ENCODE peak calls at places on chromosome 13, in six cellular contexts. One of them, this sample, is unnamed.

GRCh38 chr13:31521466-31521865 is 217.9 kb upstream of the RXFP2 start:
- DNase-seq in PC-3: no peak
- DNase-seq in endodermal cell: no peak
- DNase-seq in tibial nerve: no peak
- DNase-seq in upper lobe of left lung: no peak
- DNase-seq in left ventricle myocardium inferior: no peak
- DNase-seq in this sample: no peak

GRCh38 chr13:105847532-105848295 is 687.7 kb downstream of the EFNB2 start:
- DNase-seq in PC-3: peak; percentile 50
- DNase-seq in endodermal cell: no peak
- DNase-seq in tibial nerve: no peak
- DNase-seq in upper lobe of left lung: no peak
- DNase-seq in left ventricle myocardium inferior: no peak
- DNase-seq in this sample: no peak

GRCh38 chr13:53782400-53783030 is 753.9 kb downstream of the OLFM4 start:
- DNase-seq in PC-3: peak; percentile 67
- DNase-seq in endodermal cell: peak; percentile 65
- DNase-seq in tibial nerve: no peak
- DNase-seq in upper lobe of left lung: no peak
- DNase-seq in left ventricle myocardium inferior: no peak
- DNase-seq in this sample: no peak

GRCh38 chr13:38686635-38687245 is at the start of gene FREM2:
- DNase-seq in PC-3: peak; percentile 15
- DNase-seq in endodermal cell: peak; percentile 98
- DNase-seq in tibial nerve: no peak
- DNase-seq in upper lobe of left lung: no peak
- DNase-seq in left ventricle myocardium inferior: no peak
- DNase-seq in this sample: no peak

GRCh38 chr13:40779796-40780285 is 8.9 kb upstream of the MRPS31 start:
- DNase-seq in PC-3: peak; percentile 7
- DNase-seq in endodermal cell: no peak
- DNase-seq in tibial nerve: no peak
- DNase-seq in upper lobe of left lung: no peak
- DNase-seq in left ventricle myocardium inferior: no peak
- DNase-seq in this sample: no peak

GRCh38 chr13:110713981-110714797 is 689 bp downstream of the ING1 start:
- DNase-seq in PC-3: peak; percentile 14
- DNase-seq in endodermal cell: peak; percentile 77
- DNase-seq in tibial nerve: peak; percentile 31
- DNase-seq in upper lobe of left lung: peak; percentile 92
- DNase-seq in left ventricle myocardium inferior: peak; percentile 49
- DNase-seq in this sample: peak; percentile 62

GRCh38 chr13:78609464-78610205 is 6.3 kb upstream of the POU4F1 start:
- DNase-seq in PC-3: no peak
- DNase-seq in endodermal cell: peak; percentile 82
- DNase-seq in tibial nerve: no peak
- DNase-seq in upper lobe of left lung: peak; percentile 64
- DNase-seq in left ventricle myocardium inferior: no peak
- DNase-seq in this sample: no peak

GRCh38 chr13:40408602-40409001 is 257.8 kb downstream of the FOXO1 start:
- DNase-seq in PC-3: peak; percentile 87
- DNase-seq in endodermal cell: no peak
- DNase-seq in tibial nerve: no peak
- DNase-seq in upper lobe of left lung: no peak
- DNase-seq in left ventricle myocardium inferior: no peak
- DNase-seq in this sample: no peak

GRCh38 chr13:31870511-31870910 is 131.2 kb downstream of the RXFP2 start:
- DNase-seq in PC-3: no peak
- DNase-seq in endodermal cell: no peak
- DNase-seq in tibial nerve: no peak
- DNase-seq in upper lobe of left lung: no peak
- DNase-seq in left ventricle myocardium inferior: no peak
- DNase-seq in this sample: no peak

GRCh38 chr13:20772401-20773131 is 1.2 kb downstream of the EEF1AKMT1 start:
- DNase-seq in PC-3: no peak
- DNase-seq in endodermal cell: no peak
- DNase-seq in tibial nerve: no peak
- DNase-seq in upper lobe of left lung: no peak
- DNase-seq in left ventricle myocardium inferior: no peak
- DNase-seq in this sample: no peak

GRCh38 chr13:94707400-94708021 is 4.8 kb downstream of the SOX21 start:
- DNase-seq in PC-3: no peak
- DNase-seq in endodermal cell: peak; percentile 86
- DNase-seq in tibial nerve: no peak
- DNase-seq in upper lobe of left lung: peak; percentile 69
- DNase-seq in left ventricle myocardium inferior: no peak
- DNase-seq in this sample: no peak

GRCh38 chr13:94710081-94710809 is 2.1 kb downstream of the SOX21 start:
- DNase-seq in PC-3: peak; percentile 37
- DNase-seq in endodermal cell: no peak
- DNase-seq in tibial nerve: no peak
- DNase-seq in upper lobe of left lung: no peak
- DNase-seq in left ventricle myocardium inferior: no peak
- DNase-seq in this sample: no peak

GRCh38 chr13:94710881-94711560 is 1.3 kb downstream of the SOX21 start:
- DNase-seq in PC-3: peak; percentile 59
- DNase-seq in endodermal cell: peak; percentile 86
- DNase-seq in tibial nerve: no peak
- DNase-seq in upper lobe of left lung: peak; percentile 85
- DNase-seq in left ventricle myocardium inferior: no peak
- DNase-seq in this sample: no peak

GRCh38 chr13:94708031-94708571 is 4.2 kb downstream of the SOX21 start:
- DNase-seq in PC-3: no peak
- DNase-seq in endodermal cell: peak; percentile 84
- DNase-seq in tibial nerve: no peak
- DNase-seq in upper lobe of left lung: peak; percentile 16
- DNase-seq in left ventricle myocardium inferior: no peak
- DNase-seq in this sample: no peak

DNA sequence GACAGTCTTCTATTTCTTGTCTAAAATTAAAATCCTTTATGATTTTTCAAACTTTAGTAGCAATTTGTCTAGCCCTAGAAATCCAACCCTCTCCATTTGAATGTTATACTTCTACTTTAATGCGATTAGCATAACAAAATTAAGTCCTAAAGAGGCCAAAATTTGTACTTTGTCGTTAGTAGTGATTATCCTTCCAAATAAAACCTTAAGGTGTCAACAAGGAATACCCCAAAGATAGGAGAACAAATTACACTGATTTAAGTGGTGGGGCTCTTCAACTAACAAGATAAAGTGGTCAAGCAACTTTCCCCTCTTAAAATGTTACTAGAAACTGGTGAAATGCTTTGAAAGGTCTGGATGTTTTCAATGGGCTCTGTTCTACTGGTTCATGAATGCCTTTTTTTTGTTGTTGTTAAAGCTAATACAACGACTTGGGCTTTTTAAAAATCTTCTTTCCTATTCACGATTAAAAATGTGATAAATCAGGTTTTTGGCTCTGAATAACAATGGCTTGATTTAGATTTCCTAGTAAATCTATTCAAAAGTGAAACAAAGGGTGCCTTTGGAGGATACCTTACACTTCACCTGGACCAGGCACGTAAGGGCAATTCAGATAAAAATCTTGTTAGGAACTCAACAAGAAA is 3.3 kb downstream of the SOX21 start:
- DNase-seq in PC-3: no peak
- DNase-seq in endodermal cell: no peak
- DNase-seq in tibial nerve: no peak
- DNase-seq in upper lobe of left lung: no peak
- DNase-seq in left ventricle myocardium inferior: no peak
- DNase-seq in this sample: no peak
- H3K9me3 ChIP-seq in PC-3: no peaks in the 10 kb centered on the region
- H3K9me3 ChIP-seq in endodermal cell: peaks cover 5% of the 10 kb centered on the region
- H3K9me3 ChIP-seq in tibial nerve: no peaks in the 10 kb centered on the region
- H3K9me3 ChIP-seq in upper lobe of left lung: no peaks in the 10 kb centered on the region
- H3K9me3 ChIP-seq in left ventricle myocardium inferior: no peaks in the 10 kb centered on the region
- H3K9me3 ChIP-seq in this sample: no peaks in the 10 kb centered on the region

GRCh38 chr13:80671773-80672172 is 330.8 kb upstream of the SPRY2 start:
- DNase-seq in PC-3: no peak
- DNase-seq in endodermal cell: no peak
- DNase-seq in tibial nerve: no peak
- DNase-seq in upper lobe of left lung: no peak
- DNase-seq in left ventricle myocardium inferior: no peak
- DNase-seq in this sample: no peak
- H3K9me3 ChIP-seq in PC-3: no peaks in the 10 kb centered on the region
- H3K9me3 ChIP-seq in endodermal cell: peaks cover 22% of the 10 kb centered on the region
- H3K9me3 ChIP-seq in tibial nerve: peaks cover 25% of the 10 kb centered on the region
- H3K9me3 ChIP-seq in upper lobe of left lung: no peaks in the 10 kb centered on the region
- H3K9me3 ChIP-seq in left ventricle myocardium inferior: peaks cover 37% of the 10 kb centered on the region
- H3K9me3 ChIP-seq in this sample: no peaks in the 10 kb centered on the region

DNA sequence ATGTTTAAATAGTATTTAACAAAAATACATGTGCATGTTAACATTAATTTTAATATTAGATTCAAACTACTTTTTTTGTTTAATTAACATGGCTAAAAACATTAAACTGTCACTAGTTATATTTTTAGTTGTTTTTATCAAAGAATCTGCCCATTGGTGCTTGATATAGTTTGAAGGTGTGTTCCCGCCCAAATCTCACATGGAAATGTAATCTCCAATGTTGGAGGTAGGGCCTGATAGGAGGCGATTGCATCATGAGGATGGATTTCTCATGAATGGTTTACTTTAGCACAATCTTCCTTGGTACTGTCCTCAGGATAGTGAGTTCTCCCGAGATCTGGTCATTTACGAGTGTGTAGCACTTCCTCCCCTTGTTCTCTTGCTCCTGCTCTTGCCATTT is 2459.4 kb downstream of the PCDH9 start:
- DNase-seq in PC-3: no peak
- DNase-seq in endodermal cell: no peak
- DNase-seq in tibial nerve: no peak
- DNase-seq in upper lobe of left lung: no peak
- DNase-seq in left ventricle myocardium inferior: no peak
- DNase-seq in this sample: no peak
- H3K9me3 ChIP-seq in PC-3: no peaks in the 10 kb centered on the region
- H3K9me3 ChIP-seq in endodermal cell: no peaks in the 10 kb centered on the region
- H3K9me3 ChIP-seq in tibial nerve: no peaks in the 10 kb centered on the region
- H3K9me3 ChIP-seq in upper lobe of left lung: no peaks in the 10 kb centered on the region
- H3K9me3 ChIP-seq in left ventricle myocardium inferior: peaks cover 8% of the 10 kb centered on the region
- H3K9me3 ChIP-seq in this sample: no peaks in the 10 kb centered on the region

DNA sequence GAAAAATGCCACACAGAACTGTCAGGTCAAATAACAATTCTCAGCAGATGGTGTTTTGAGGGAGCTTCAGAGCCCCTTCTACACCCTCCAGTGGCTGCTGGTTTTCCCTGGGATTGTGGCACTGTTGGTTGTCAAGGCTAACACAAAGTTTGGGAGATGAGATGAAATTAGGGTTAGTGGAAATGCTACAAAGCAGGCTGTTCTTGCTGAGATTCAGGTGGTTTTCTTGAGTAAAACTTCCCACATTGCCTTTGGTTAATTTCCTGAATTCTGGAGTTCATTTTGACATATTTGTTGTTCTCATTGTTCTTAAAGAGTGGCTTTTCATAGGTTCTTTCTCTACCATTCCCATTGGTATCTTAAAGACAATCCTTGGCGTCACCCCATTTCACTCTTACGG is 22.1 kb downstream of the MED4 start:
- DNase-seq in PC-3: no peak
- DNase-seq in endodermal cell: no peak
- DNase-seq in tibial nerve: no peak
- DNase-seq in upper lobe of left lung: no peak
- DNase-seq in left ventricle myocardium inferior: no peak
- DNase-seq in this sample: no peak
- H3K9me3 ChIP-seq in PC-3: peaks cover 7% of the 10 kb centered on the region
- H3K9me3 ChIP-seq in endodermal cell: peaks cover 97% of the 10 kb centered on the region
- H3K9me3 ChIP-seq in tibial nerve: peaks cover 48% of the 10 kb centered on the region
- H3K9me3 ChIP-seq in upper lobe of left lung: peaks cover 46% of the 10 kb centered on the region
- H3K9me3 ChIP-seq in left ventricle myocardium inferior: peaks cover 45% of the 10 kb centered on the region
- H3K9me3 ChIP-seq in this sample: peaks cover 2% of the 10 kb centered on the region